ENCODE peak calls at places on chromosome 3, in seven cellular contexts. One of them, this sample, is unnamed.

GRCh38 chr3:19348929-19349564 is 200.7 kb downstream of the KCNH8 start:
- DNase-seq in K562: peak; percentile 50
- DNase-seq in fibroblast of lung: peak; percentile 3
- DNase-seq in GM23248: peak; percentile 54
- DNase-seq in mammary epithelial cell: peak; percentile 9
- DNase-seq in HepG2: peak; percentile 8
- DNase-seq in H1: no peak
- DNase-seq in this sample: no peak

GRCh38 chr3:53921296-53921695 is 29.6 kb upstream of the SELENOK start:
- DNase-seq in K562: no peak
- DNase-seq in fibroblast of lung: no peak
- DNase-seq in GM23248: peak; percentile 54
- DNase-seq in mammary epithelial cell: peak; percentile 19
- DNase-seq in HepG2: peak; percentile 21
- DNase-seq in H1: no peak
- DNase-seq in this sample: no peak

GRCh38 chr3:100001514-100002270 is 112.6 kb downstream of the FILIP1L start:
- DNase-seq in K562: no peak
- DNase-seq in fibroblast of lung: no peak
- DNase-seq in GM23248: no peak
- DNase-seq in mammary epithelial cell: peak; percentile 91
- DNase-seq in HepG2: no peak
- DNase-seq in H1: no peak
- DNase-seq in this sample: peak; percentile 66

GRCh38 chr3:197854596-197855343 is 63.7 kb downstream of the LRCH3 start:
- DNase-seq in K562: no peak
- DNase-seq in fibroblast of lung: peak; percentile 95
- DNase-seq in GM23248: peak; percentile 84
- DNase-seq in mammary epithelial cell: peak; percentile 90
- DNase-seq in HepG2: no peak
- DNase-seq in H1: no peak
- DNase-seq in this sample: peak; percentile 50

GRCh38 chr3:155948476-155948875 is 78.0 kb downstream of the GMPS start:
- DNase-seq in K562: no peak
- DNase-seq in fibroblast of lung: peak; percentile 14
- DNase-seq in GM23248: peak; percentile 52
- DNase-seq in mammary epithelial cell: no peak
- DNase-seq in HepG2: no peak
- DNase-seq in H1: no peak
- DNase-seq in this sample: no peak

GRCh38 chr3:126291537-126291936 is 65.7 kb downstream of the KLF15 start:
- DNase-seq in K562: no peak
- DNase-seq in fibroblast of lung: no peak
- DNase-seq in GM23248: no peak
- DNase-seq in mammary epithelial cell: no peak
- DNase-seq in HepG2: no peak
- DNase-seq in H1: no peak
- DNase-seq in this sample: no peak

GRCh38 chr3:137460944-137461343 is 303.2 kb upstream of the SOX14 start:
- DNase-seq in K562: no peak
- DNase-seq in fibroblast of lung: no peak
- DNase-seq in GM23248: no peak
- DNase-seq in mammary epithelial cell: no peak
- DNase-seq in HepG2: no peak
- DNase-seq in H1: no peak
- DNase-seq in this sample: no peak

GRCh38 chr3:24220859-24221657 is 273.6 kb downstream of the THRB start:
- DNase-seq in K562: no peak
- DNase-seq in fibroblast of lung: peak; percentile 98
- DNase-seq in GM23248: peak; percentile 97
- DNase-seq in mammary epithelial cell: peak; percentile 93
- DNase-seq in HepG2: no peak
- DNase-seq in H1: no peak
- DNase-seq in this sample: peak; percentile 75

GRCh38 chr3:47404955-47405790 is 24.4 kb downstream of the PTPN23 start:
- DNase-seq in K562: no peak
- DNase-seq in fibroblast of lung: peak; percentile 72
- DNase-seq in GM23248: peak; percentile 58
- DNase-seq in mammary epithelial cell: peak; percentile 23
- DNase-seq in HepG2: no peak
- DNase-seq in H1: no peak
- DNase-seq in this sample: no peak

GRCh38 chr3:72011495-72011894 is 226.5 kb upstream of the PROK2 start:
- DNase-seq in K562: no peak
- DNase-seq in fibroblast of lung: peak; percentile 91
- DNase-seq in GM23248: peak; percentile 96
- DNase-seq in mammary epithelial cell: peak; percentile 27
- DNase-seq in HepG2: no peak
- DNase-seq in H1: no peak
- DNase-seq in this sample: no peak

GRCh38 chr3:127741690-127742089 is 68.9 kb downstream of the ABTB1 start:
- DNase-seq in K562: no peak
- DNase-seq in fibroblast of lung: no peak
- DNase-seq in GM23248: no peak
- DNase-seq in mammary epithelial cell: no peak
- DNase-seq in HepG2: no peak
- DNase-seq in H1: no peak
- DNase-seq in this sample: no peak

GRCh38 chr3:8790529-8790928 is 21.1 kb upstream of the OXTR start:
- DNase-seq in K562: no peak
- DNase-seq in fibroblast of lung: no peak
- DNase-seq in GM23248: no peak
- DNase-seq in mammary epithelial cell: no peak
- DNase-seq in HepG2: no peak
- DNase-seq in H1: no peak
- DNase-seq in this sample: no peak

GRCh38 chr3:13281657-13282527 is 138.2 kb downstream of the NUP210 start:
- DNase-seq in K562: peak; percentile 56
- DNase-seq in fibroblast of lung: no peak
- DNase-seq in GM23248: no peak
- DNase-seq in mammary epithelial cell: no peak
- DNase-seq in HepG2: peak; percentile 69
- DNase-seq in H1: peak; percentile 61
- DNase-seq in this sample: no peak

GRCh38 chr3:13285007-13285567 is 135.0 kb downstream of the NUP210 start:
- DNase-seq in K562: no peak
- DNase-seq in fibroblast of lung: no peak
- DNase-seq in GM23248: no peak
- DNase-seq in mammary epithelial cell: no peak
- DNase-seq in HepG2: no peak
- DNase-seq in H1: no peak
- DNase-seq in this sample: no peak

GRCh38 chr3:13282528-13282985 is 137.6 kb downstream of the NUP210 start:
- DNase-seq in K562: peak; percentile 75
- DNase-seq in fibroblast of lung: no peak
- DNase-seq in GM23248: peak; percentile 15
- DNase-seq in mammary epithelial cell: no peak
- DNase-seq in HepG2: no peak
- DNase-seq in H1: peak; percentile 65
- DNase-seq in this sample: no peak

GRCh38 chr3:13283877-13284264 is 136.3 kb downstream of the NUP210 start:
- DNase-seq in K562: no peak
- DNase-seq in fibroblast of lung: no peak
- DNase-seq in GM23248: no peak
- DNase-seq in mammary epithelial cell: no peak
- DNase-seq in HepG2: no peak
- DNase-seq in H1: no peak
- DNase-seq in this sample: no peak

DNA sequence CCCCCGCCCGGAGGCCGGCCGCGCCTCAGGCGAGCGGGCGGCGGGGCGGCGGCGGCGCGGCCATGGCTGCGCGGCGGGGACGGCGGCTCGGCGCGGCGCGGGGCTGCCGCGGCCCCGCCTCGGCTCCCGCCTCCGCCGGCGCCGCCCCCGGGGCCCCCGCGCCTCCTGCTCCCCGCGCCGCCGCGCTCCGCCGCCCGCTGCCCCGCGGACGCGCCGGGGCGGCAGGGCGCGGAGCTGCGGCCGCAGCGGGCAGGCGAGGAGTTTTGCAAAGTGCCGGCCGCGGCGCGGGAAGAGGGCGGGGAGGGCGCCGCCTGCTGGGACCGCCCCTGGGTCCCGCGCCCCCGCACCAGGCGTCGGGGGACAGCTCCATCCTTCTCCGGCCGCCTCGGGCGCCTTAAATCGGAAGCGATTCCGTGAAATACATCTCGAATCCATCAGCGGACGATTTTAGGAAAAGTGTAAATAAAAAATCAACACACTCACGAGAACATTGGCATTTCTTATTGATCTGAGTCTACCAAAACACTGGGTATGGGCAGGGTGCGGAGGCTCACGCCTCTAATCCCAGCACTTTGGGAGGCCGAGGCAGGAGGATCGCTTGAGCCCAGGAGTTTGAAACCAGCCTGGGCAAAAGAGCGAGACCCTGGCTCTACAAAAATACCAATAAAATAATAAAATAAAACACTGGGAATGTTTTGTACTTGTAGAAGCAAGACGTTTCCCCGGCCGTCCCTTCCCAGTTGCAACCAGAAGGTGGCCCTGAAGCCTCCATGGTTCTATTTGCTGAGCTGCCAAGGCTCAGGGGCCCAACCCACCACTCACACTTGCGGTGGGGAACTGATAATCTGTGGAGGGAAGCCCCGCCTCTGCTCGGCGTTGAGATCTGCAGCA is 136.9 kb downstream of the NUP210 start:
- DNase-seq in K562: peak; percentile 93
- DNase-seq in fibroblast of lung: peak; percentile 21
- DNase-seq in GM23248: peak; percentile 40
- DNase-seq in mammary epithelial cell: peak; percentile 5
- DNase-seq in HepG2: no peak
- DNase-seq in H1: peak; percentile 74
- DNase-seq in this sample: no peak
- TF ChIP-seq EZH2 in K562: no peak
- TF ChIP-seq EZH2 in fibroblast of lung: peak; percentile 56
- TF ChIP-seq EZH2 in GM23248: peak; percentile 94
- TF ChIP-seq EZH2 in mammary epithelial cell: no peak
- TF ChIP-seq EZH2 in HepG2: no peak
- TF ChIP-seq EZH2 in H1: no peak
- TF ChIP-seq EZH2 in this sample: peak; percentile 93

GRCh38 chr3:51393096-51393495 is 2.0 kb downstream of the RBM15B start:
- DNase-seq in K562: no peak
- DNase-seq in fibroblast of lung: no peak
- DNase-seq in GM23248: no peak
- DNase-seq in mammary epithelial cell: no peak
- DNase-seq in HepG2: no peak
- DNase-seq in H1: no peak
- DNase-seq in this sample: no peak
- H3K36me3 ChIP-seq in K562: peaks cover 78% of the 10 kb centered on the region
- H3K36me3 ChIP-seq in fibroblast of lung: peaks cover 33% of the 10 kb centered on the region
- H3K36me3 ChIP-seq in GM23248: peaks cover 17% of the 10 kb centered on the region
- H3K36me3 ChIP-seq in mammary epithelial cell: peaks cover 30% of the 10 kb centered on the region
- H3K36me3 ChIP-seq in HepG2: peaks cover 50% of the 10 kb centered on the region
- H3K36me3 ChIP-seq in H1: peaks cover 45% of the 10 kb centered on the region
- H3K36me3 ChIP-seq in this sample: peaks cover 54% of the 10 kb centered on the region

GRCh38 chr3:184380627-184381260 is 890 bp downstream of the CHRD start:
- DNase-seq in K562: no peak
- DNase-seq in fibroblast of lung: no peak
- DNase-seq in GM23248: peak; percentile 33
- DNase-seq in mammary epithelial cell: no peak
- DNase-seq in HepG2: no peak
- DNase-seq in H1: no peak
- DNase-seq in this sample: no peak

GRCh38 chr3:184378650-184379374 is 805 bp upstream of the THPO start:
- DNase-seq in K562: no peak
- DNase-seq in fibroblast of lung: no peak
- DNase-seq in GM23248: no peak
- DNase-seq in mammary epithelial cell: no peak
- DNase-seq in HepG2: no peak
- DNase-seq in H1: no peak
- DNase-seq in this sample: no peak

GRCh38 chr3:184380210-184380626 is 364 bp downstream of the CHRD start:
- DNase-seq in K562: peak; percentile 87
- DNase-seq in fibroblast of lung: peak; percentile 42
- DNase-seq in GM23248: peak; percentile 75
- DNase-seq in mammary epithelial cell: no peak
- DNase-seq in HepG2: peak; percentile 21
- DNase-seq in H1: peak; percentile 79
- DNase-seq in this sample: no peak

GRCh38 chr3:184377882-184378445 is at the start of gene THPO:
- DNase-seq in K562: peak; percentile 80
- DNase-seq in fibroblast of lung: no peak
- DNase-seq in GM23248: no peak
- DNase-seq in mammary epithelial cell: no peak
- DNase-seq in HepG2: peak; percentile 90
- DNase-seq in H1: no peak
- DNase-seq in this sample: no peak

DNA sequence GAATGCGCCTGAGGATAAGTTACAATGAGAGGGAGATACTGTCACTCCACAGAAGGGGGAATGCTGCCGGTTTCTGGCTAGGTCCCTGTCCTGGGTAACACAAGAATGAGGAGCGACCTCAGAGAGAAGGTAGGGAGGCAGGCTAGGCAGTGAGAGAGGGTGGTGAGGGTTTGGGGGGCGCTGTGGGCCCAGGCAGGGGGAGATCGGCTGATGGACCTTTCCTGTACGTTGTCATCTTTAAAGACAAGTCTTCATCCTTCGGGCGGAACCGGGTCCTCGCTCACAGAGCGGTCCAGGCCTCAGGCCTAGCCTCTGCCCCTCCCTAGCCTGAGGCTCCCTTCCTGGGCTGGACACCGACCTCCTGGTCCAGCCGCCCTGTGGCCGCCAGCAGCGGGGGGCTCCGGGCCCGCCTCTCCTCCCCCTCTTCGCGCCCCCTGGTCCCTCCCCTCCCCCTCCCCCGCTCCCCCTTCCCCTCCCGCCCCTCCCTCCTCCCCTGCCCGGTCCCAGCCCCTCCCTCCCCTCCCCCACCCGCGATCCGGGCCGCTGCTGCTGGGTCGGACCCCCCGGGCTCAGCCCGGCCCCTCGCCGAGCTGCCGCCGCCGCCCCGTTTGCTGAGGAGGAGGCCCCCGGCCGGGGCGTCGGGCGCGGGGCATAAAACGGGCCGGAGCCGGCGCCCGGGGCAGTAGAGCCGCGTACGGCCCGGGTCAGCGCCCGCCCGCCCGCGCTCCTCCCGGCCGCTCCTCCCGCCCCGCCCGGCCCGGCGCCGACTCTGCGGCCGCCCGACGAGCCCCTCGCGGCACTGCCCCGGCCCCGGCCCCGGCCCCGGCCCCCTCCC is at the start of gene CHRD:
- DNase-seq in K562: no peak
- DNase-seq in fibroblast of lung: no peak
- DNase-seq in GM23248: no peak
- DNase-seq in mammary epithelial cell: no peak
- DNase-seq in HepG2: no peak
- DNase-seq in H1: no peak
- DNase-seq in this sample: no peak
- TF ChIP-seq EZH2 in K562: no peak
- TF ChIP-seq EZH2 in fibroblast of lung: peak; percentile 86
- TF ChIP-seq EZH2 in GM23248: no peak
- TF ChIP-seq EZH2 in mammary epithelial cell: peak; percentile 83
- TF ChIP-seq EZH2 in HepG2: no peak
- TF ChIP-seq EZH2 in H1: no peak
- TF ChIP-seq EZH2 in this sample: peak; percentile 94

DNA sequence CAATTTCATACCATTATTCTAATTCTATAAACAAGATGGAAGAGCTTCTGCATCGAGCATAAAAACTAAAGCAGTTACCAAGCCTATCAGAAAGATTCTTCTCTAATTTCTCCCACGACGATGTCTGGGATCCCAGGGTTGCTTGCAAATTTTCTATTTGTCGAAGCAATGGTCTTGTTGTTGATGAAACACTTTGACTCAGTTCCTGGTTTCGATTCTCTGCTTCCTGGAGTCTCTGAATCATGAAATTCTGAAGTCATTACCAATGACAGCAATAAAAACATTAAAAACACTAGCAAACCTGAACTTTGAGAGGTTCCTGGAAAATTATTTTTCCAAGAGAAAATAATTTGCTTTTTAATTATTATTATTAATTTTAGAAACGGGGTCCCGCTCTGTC is 18.7 kb downstream of the TMF1 start:
- DNase-seq in K562: no peak
- DNase-seq in fibroblast of lung: peak; percentile 53
- DNase-seq in GM23248: peak; percentile 91
- DNase-seq in mammary epithelial cell: no peak
- DNase-seq in HepG2: no peak
- DNase-seq in H1: no peak
- DNase-seq in this sample: no peak
- H3K36me3 ChIP-seq in K562: peaks cover 67% of the 10 kb centered on the region
- H3K36me3 ChIP-seq in fibroblast of lung: peaks cover 10% of the 10 kb centered on the region
- H3K36me3 ChIP-seq in GM23248: peaks cover 74% of the 10 kb centered on the region
- H3K36me3 ChIP-seq in mammary epithelial cell: peaks cover 50% of the 10 kb centered on the region
- H3K36me3 ChIP-seq in HepG2: peaks cover 64% of the 10 kb centered on the region
- H3K36me3 ChIP-seq in H1: peaks cover 27% of the 10 kb centered on the region
- H3K36me3 ChIP-seq in this sample: peaks cover 22% of the 10 kb centered on the region

This sample was measured in keratinocyte.